ENCODE peak calls at places on chromosome 4, in four cellular contexts. K, N, G and C are unnamed samples.
A peak's percentile ranks its signal among the peaks of the same experiment; 100 is the strongest.

GRCh38 chr4:145786261-145786660 is 106.3 kb downstream of the C4orf51 start:
- DNase-seq in K (no peak), N (no peak), G (no peak), C (no peak)

GRCh38 chr4:122783301-122784215 is 43.1 kb upstream of the FGF2 start:
- DNase-seq in K (peak; percentile 82), N (peak; percentile 91), G (peak; percentile 56), C (peak; percentile 43)

GRCh38 chr4:59671037-59671436 is 1529.1 kb upstream of the ADGRL3 start:
- DNase-seq in K (no peak), N (no peak), G (no peak), C (no peak)

GRCh38 chr4:162075691-162076090 is 88.1 kb downstream of the FSTL5 start:
- DNase-seq in K (no peak), N (no peak), G (no peak), C (no peak)

GRCh38 chr4:71288875-71289274 is 49.9 kb upstream of the SLC4A4 start:
- DNase-seq in K (no peak), N (no peak), G (no peak), C (no peak)

GRCh38 chr4:51906167-51906647 is 63.3 kb downstream of the DCUN1D4 start:
- DNase-seq in K (no peak), N (no peak), G (no peak), C (no peak)

GRCh38 chr4:150117629-150118028 is 39.4 kb downstream of the DCLK2 start:
- DNase-seq in K (no peak), N (no peak), G (no peak), C (no peak)

GRCh38 chr4:121278811-121279368 is 101.9 kb downstream of the QRFPR start:
- DNase-seq in K (no peak), N (peak; percentile 34), G (no peak), C (no peak)

GRCh38 chr4:24219171-24219570 is 329.3 kb upstream of the PPARGC1A start:
- DNase-seq in K (no peak), N (no peak), G (no peak), C (peak; percentile 56)

GRCh38 chr4:73087871-73088270 is 18.4 kb upstream of the COX18 start:
- DNase-seq in K (no peak), N (no peak), G (no peak), C (no peak)

GRCh38 chr4:75741027-75741426 is 16.6 kb downstream of the USO1 start:
- DNase-seq in K (no peak), N (no peak), G (no peak), C (no peak)

GRCh38 chr4:115437739-115438138 is 324.3 kb upstream of the NDST4 start:
- DNase-seq in K (no peak), N (no peak), G (no peak), C (no peak)

GRCh38 chr4:87973283-87974169 is 2.0 kb upstream of the SPP1 start:
- DNase-seq in K (no peak), N (peak; percentile 76), G (peak; percentile 69), C (peak; percentile 62)

GRCh38 chr4:145248502-145248901 is 68.1 kb upstream of the OTUD4 start:
- DNase-seq in K (no peak), N (no peak), G (no peak), C (no peak)

GRCh38 chr4:152990471-152991131 is 54.5 kb downstream of the FHDC1 start:
- DNase-seq in K (no peak), N (no peak), G (no peak), C (no peak)

GRCh38 chr4:156970501-156971167 is 965 bp downstream of the PDGFC start:
- DNase-seq in K (peak; percentile 81), N (no peak), G (peak; percentile 82), C (peak; percentile 72)

GRCh38 chr4:110621839-110622751 is 782 bp downstream of the PITX2 start:
- DNase-seq in K (no peak), N (no peak), G (no peak), C (peak; percentile 46)

GRCh38 chr4:16969696-16970135 is 71.3 kb upstream of the LDB2 start:
- DNase-seq in K (no peak), N (peak; percentile 42), G (no peak), C (no peak)

GRCh38 chr4:180967936-180968335 is 1275.3 kb upstream of the TENM3 start:
- DNase-seq in K (no peak), N (no peak), G (no peak), C (no peak)

GRCh38 chr4:103634236-103634635 is 85.5 kb downstream of the TACR3 start:
- DNase-seq in K (no peak), N (no peak), G (no peak), C (no peak)

GRCh38 chr4:2255501-2256155 is 6.3 kb downstream of the MXD4 start:
- DNase-seq in K (peak; percentile 59), N (no peak), G (no peak), C (peak; percentile 19)

GRCh38 chr4:15501941-15502340 is 32.3 kb downstream of the CC2D2A start:
- DNase-seq in K (no peak), N (no peak), G (no peak), C (no peak)

GRCh38 chr4:16377887-16378286 is 151.6 kb upstream of the TAPT1 start:
- DNase-seq in K (no peak), N (no peak), G (no peak), C (no peak)

GRCh38 chr4:121408-122084 is 2.8 kb upstream of the ZNF718 start:
- DNase-seq in K (no peak), N (no peak), G (no peak), C (no peak)

GRCh38 chr4:74152841-74153240 is 5.1 kb upstream of the MTHFD2L start:
- DNase-seq in K (no peak), N (no peak), G (no peak), C (no peak)

GRCh38 chr4:82594466-82594865 is 32.7 kb upstream of the TMEM150C start:
- DNase-seq in K (no peak), N (no peak), G (no peak), C (no peak)

GRCh38 chr4:145012841-145013240 is 85.2 kb downstream of the ANAPC10 start:
- DNase-seq in K (no peak), N (peak; percentile 58), G (no peak), C (no peak)

DNA sequence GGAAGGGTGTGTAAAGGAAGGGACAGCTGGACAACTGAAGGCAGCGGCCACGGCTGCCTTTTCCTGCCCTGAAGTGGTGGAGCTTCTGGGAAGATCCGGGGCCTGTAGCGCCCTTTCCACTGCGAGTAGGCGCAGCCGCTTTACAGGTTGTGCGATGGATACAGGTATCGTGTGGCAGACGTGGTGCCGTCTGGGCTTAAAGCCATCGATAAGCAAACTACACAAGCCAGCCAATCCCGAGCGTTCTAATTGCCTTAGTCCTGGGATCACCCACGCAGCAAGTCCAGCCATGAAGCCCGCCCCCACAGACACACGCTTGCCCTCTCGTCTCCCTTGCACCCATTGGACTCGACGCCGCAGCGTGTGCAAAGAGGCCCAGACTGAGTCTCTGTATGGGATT is 15.4 kb downstream of the NKX6-1 start:
- DNase-seq in K (no peak), N (no peak), G (no peak), C (no peak)
- H3K27me3 ChIP-seq in K (peaks cover 53% of the 10 kb centered on the region), N (peaks cover 21% of the 10 kb centered on the region), G (peaks cover 100% of the 10 kb centered on the region), C (no peaks in the 10 kb centered on the region)

GRCh38 chr4:159041058-159042034 is 61.5 kb upstream of the RAPGEF2 start:
- DNase-seq in K (no peak), N (no peak), G (no peak), C (no peak)
- H3K27me3 ChIP-seq in K (no peaks in the 10 kb centered on the region), N (no peaks in the 10 kb centered on the region), G (no peaks in the 10 kb centered on the region), C (no peaks in the 10 kb centered on the region)

GRCh38 chr4:41744572-41745291 is 3.8 kb downstream of the PHOX2B start:
- DNase-seq in K (no peak), N (no peak), G (no peak), C (no peak)

GRCh38 chr4:41746440-41747229 is 1.9 kb downstream of the PHOX2B start:
- DNase-seq in K (no peak), N (no peak), G (no peak), C (no peak)

GRCh38 chr4:41747230-41748055 is 1.1 kb downstream of the PHOX2B start:
- DNase-seq in K (no peak), N (no peak), G (no peak), C (no peak)

GRCh38 chr4:41745292-41746024 is 3.1 kb downstream of the PHOX2B start:
- DNase-seq in K (no peak), N (no peak), G (no peak), C (no peak)

GRCh38 chr4:41746025-41746439 is 2.5 kb downstream of the PHOX2B start:
- DNase-seq in K (no peak), N (no peak), G (no peak), C (no peak)
- H3K27me3 ChIP-seq in K (peaks cover 54% of the 10 kb centered on the region), N (peaks cover 77% of the 10 kb centered on the region), G (peaks cover 100% of the 10 kb centered on the region), C (no peaks in the 10 kb centered on the region)

DNA sequence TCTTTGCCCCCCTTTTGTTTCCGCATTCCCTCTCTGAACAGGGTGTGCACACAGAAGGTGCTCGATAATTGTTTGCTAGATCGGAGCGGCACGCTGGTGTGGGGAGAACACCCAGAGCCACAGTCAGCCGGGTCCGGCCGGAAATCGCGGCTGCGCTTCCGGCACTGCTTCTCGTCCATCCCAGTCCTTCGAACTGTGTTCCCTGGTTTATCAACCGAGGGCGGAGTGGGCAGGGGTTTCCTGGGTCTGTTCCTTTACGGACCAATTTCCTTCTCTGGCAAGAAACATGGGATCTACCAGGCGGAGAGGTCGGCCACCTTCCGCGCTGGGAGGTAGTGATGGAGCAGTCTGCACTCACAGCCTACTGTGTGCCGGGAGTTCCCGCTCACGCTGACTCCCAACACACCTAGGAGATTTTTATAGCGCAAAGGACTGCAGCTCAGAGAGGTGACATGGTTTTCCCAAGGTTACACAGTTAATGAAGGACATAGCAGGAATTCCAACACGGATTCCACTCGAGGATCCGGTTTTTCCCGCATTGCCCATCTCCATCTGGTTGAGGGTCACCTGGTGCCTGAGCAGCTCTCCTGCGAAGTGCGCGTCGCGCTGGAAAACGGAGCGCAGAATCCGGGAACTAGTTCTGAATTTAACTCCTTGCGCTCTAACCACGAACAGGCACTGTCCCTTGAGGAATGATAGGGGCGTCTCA is 6.8 kb downstream of the MSX1 start:
- DNase-seq in K (no peak), N (no peak), G (peak; percentile 46), C (peak; percentile 64)
- H3K27me3 ChIP-seq in K (peaks cover 75% of the 10 kb centered on the region), N (peaks cover 57% of the 10 kb centered on the region), G (peaks cover 100% of the 10 kb centered on the region), C (no peaks in the 10 kb centered on the region)

GRCh38 chr4:8874003-8874895 is 2.6 kb upstream of the HMX1 start:
- DNase-seq in K (no peak), N (no peak), G (no peak), C (no peak)

GRCh38 chr4:8870647-8871416 is 807 bp downstream of the HMX1 start:
- DNase-seq in K (no peak), N (no peak), G (no peak), C (no peak)

GRCh38 chr4:8874896-8875680 is 3.4 kb upstream of the HMX1 start:
- DNase-seq in K (no peak), N (no peak), G (no peak), C (no peak)

GRCh38 chr4:8871417-8872401 is at the start of gene HMX1:
- DNase-seq in K (no peak), N (no peak), G (peak; percentile 45), C (peak; percentile 52)

GRCh38 chr4:8872402-8873291 is 1.0 kb upstream of the HMX1 start:
- DNase-seq in K (no peak), N (no peak), G (no peak), C (no peak)
- H3K27me3 ChIP-seq in K (peaks cover 40% of the 10 kb centered on the region), N (peaks cover 84% of the 10 kb centered on the region), G (peaks cover 100% of the 10 kb centered on the region), C (no peaks in the 10 kb centered on the region)